ENCODE peak calls at places on chromosomes 4 and X, in nine cellular contexts. K is right cardiac atrium; H is AG08395; M is stimulated activated CD4-positive, alpha-beta T cell treated with anti-CD3 and anti-CD28 coated beads, Interleukin-1b, Interleukin-23, amount 100 ng/mL, for 1 hour; C is HepG2; D is glomerular endothelial cell; B is activated CD8-positive, alpha-beta memory T cell treated with anti-CD3 and anti-CD28 coated beads for 24 hours; W is pancreas; X is stimulated activated naive CD8-positive, alpha-beta T cell treated with anti-CD3 and anti-CD28 coated beads, Interleukin-15, Interleukin-2, amounts not matched to agents 100 U/mL and 50 U/mL, for 24 hours. V is an unnamed sample.

GRCh38 chr4:154559141-154559841 is 3.5 kb upstream of the FGB start:
- DNase-seq in K (no peak), H (peak; percentile 45), M (no peak), C (peak; percentile 87), D (no peak), B (no peak), W (no peak), X (no peak), V (no peak)

GRCh38 chrX:57918750-57919436 is 8.6 kb upstream of the ZXDA start:
- DNase-seq in K (peak; percentile 52), H (peak; percentile 11), M (no peak), C (peak; percentile 5), D (no peak), B (no peak), W (peak; percentile 21), X (no peak), V (no peak)

GRCh38 chrX:68714856-68715255 is 67.4 kb downstream of the STARD8 start:
- DNase-seq in K (no peak), H (no peak), M (no peak), C (no peak), D (no peak), B (no peak), W (no peak), X (no peak), V (no peak)

GRCh38 chrX:72573158-72573511 is 492 bp upstream of the HDAC8 start:
- DNase-seq in K (no peak), H (no peak), M (no peak), C (no peak), D (no peak), B (no peak), W (no peak), X (no peak), V (no peak)

GRCh38 chr4:4762909-4763814 is 96.3 kb upstream of the MSX1 start:
- DNase-seq in K (no peak), H (peak; percentile 56), M (no peak), C (no peak), D (no peak), B (no peak), W (no peak), X (peak; percentile 41), V (no peak)

GRCh38 chr4:102759835-102760644 is 728 bp downstream of the MANBA start:
- DNase-seq in K (no peak), H (peak; percentile 32), M (no peak), C (peak; percentile 32), D (no peak), B (peak; percentile 61), W (peak; percentile 25), X (peak; percentile 12), V (peak; percentile 61)

GRCh38 chr4:123479944-123480343 is 83.3 kb downstream of the SPRY1 start:
- DNase-seq in K (no peak), H (no peak), M (no peak), C (peak; percentile 95), D (no peak), B (no peak), W (no peak), X (no peak), V (peak; percentile 53)

GRCh38 chr4:145719752-145720624 is 40.0 kb downstream of the C4orf51 start:
- DNase-seq in K (no peak), H (no peak), M (no peak), C (no peak), D (no peak), B (no peak), W (no peak), X (peak; percentile 56), V (no peak)

GRCh38 chrX:39726810-39727209 is 370.9 kb downstream of the BCOR start:
- DNase-seq in K (peak; percentile 78), H (peak; percentile 52), M (no peak), C (no peak), D (no peak), B (no peak), W (no peak), X (no peak), V (no peak)

GRCh38 chr4:4574792-4575191 is 32.9 kb upstream of the STX18 start:
- DNase-seq in K (peak; percentile 84), H (peak; percentile 62), M (no peak), C (no peak), D (peak; percentile 50), B (no peak), W (peak; percentile 61), X (no peak), V (peak; percentile 74)

GRCh38 chr4:119748853-119749252 is 120.2 kb upstream of the PDE5A start:
- DNase-seq in K (no peak), H (no peak), M (no peak), C (no peak), D (no peak), B (no peak), W (no peak), X (no peak), V (no peak)

GRCh38 chrX:133913658-133914388 is 71.6 kb downstream of the GPC3 start:
- DNase-seq in K (no peak), H (no peak), M (no peak), C (no peak), D (no peak), B (no peak), W (no peak), X (no peak), V (no peak)

GRCh38 chr4:119020158-119020557 is 115.5 kb upstream of the MYOZ2 start:
- DNase-seq in K (no peak), H (no peak), M (no peak), C (no peak), D (no peak), B (no peak), W (no peak), X (no peak), V (no peak)

GRCh38 chr4:74364649-74365491 is at the start of gene EREG:
- DNase-seq in K (peak; percentile 52), H (peak; percentile 3), M (no peak), C (no peak), D (no peak), B (peak; percentile 59), W (no peak), X (peak; percentile 27), V (no peak)

GRCh38 chr4:47469951-47470350 is 6.4 kb upstream of the COMMD8 start:
- DNase-seq in K (no peak), H (peak; percentile 38), M (no peak), C (no peak), D (no peak), B (no peak), W (no peak), X (no peak), V (no peak)

GRCh38 chrX:136822337-136823095 is 41.8 kb upstream of the ARHGEF6 start:
- DNase-seq in K (no peak), H (no peak), M (no peak), C (no peak), D (no peak), B (no peak), W (no peak), X (no peak), V (no peak)

GRCh38 chrX:154096140-154097002 is 1.1 kb downstream of the MECP2 start:
- DNase-seq in K (peak; percentile 58), H (peak; percentile 43), M (no peak), C (peak; percentile 12), D (no peak), B (peak; percentile 61), W (peak; percentile 25), X (peak; percentile 27), V (no peak)

GRCh38 chr4:74446193-74446868 is 1.4 kb downstream of the AREG start:
- DNase-seq in K (no peak), H (no peak), M (no peak), C (no peak), D (no peak), B (no peak), W (no peak), X (no peak), V (no peak)

GRCh38 chrX:153353416-153353815 is 19.5 kb downstream of the ZNF275 start:
- DNase-seq in K (no peak), H (no peak), M (no peak), C (no peak), D (no peak), B (no peak), W (no peak), X (no peak), V (no peak)

GRCh38 chrX:85922821-85923220 is 124.5 kb downstream of the CHM start:
- DNase-seq in K (no peak), H (peak; percentile 46), M (no peak), C (no peak), D (no peak), B (no peak), W (no peak), X (no peak), V (no peak)

GRCh38 chr4:73133784-73134183 is 64.3 kb upstream of the COX18 start:
- DNase-seq in K (no peak), H (no peak), M (no peak), C (no peak), D (no peak), B (no peak), W (no peak), X (no peak), V (no peak)

GRCh38 chr4:6124386-6125102 is 75.8 kb downstream of the JAKMIP1 start:
- DNase-seq in K (no peak), H (no peak), M (no peak), C (no peak), D (no peak), B (no peak), W (no peak), X (no peak), V (no peak)

GRCh38 chr4:81807927-81808672 is 336.4 kb upstream of the RASGEF1B start:
- DNase-seq in K (no peak), H (no peak), M (no peak), C (no peak), D (no peak), B (no peak), W (no peak), X (no peak), V (no peak)

GRCh38 chr4:13238936-13239335 is 245.2 kb downstream of the RAB28 start:
- DNase-seq in K (no peak), H (no peak), M (no peak), C (no peak), D (no peak), B (no peak), W (no peak), X (no peak), V (no peak)

GRCh38 chr4:80963051-80963450 is 67.5 kb upstream of the BMP3 start:
- DNase-seq in K (no peak), H (no peak), M (no peak), C (no peak), D (no peak), B (no peak), W (no peak), X (no peak), V (no peak)

GRCh38 chrX:137052641-137053235 is 18.9 kb upstream of the GPR101 start:
- DNase-seq in K (no peak), H (no peak), M (no peak), C (no peak), D (no peak), B (peak; percentile 73), W (no peak), X (peak; percentile 27), V (no peak)

GRCh38 chrX:94123062-94123461 is 449.1 kb downstream of the FAM133A start:
- DNase-seq in K (no peak), H (no peak), M (no peak), C (no peak), D (no peak), B (no peak), W (no peak), X (no peak), V (no peak)

GRCh38 chrX:100979881-100980607 is 10.5 kb downstream of the ARL13A start:
- DNase-seq in K (no peak), H (no peak), M (no peak), C (peak; percentile 24), D (no peak), B (no peak), W (no peak), X (no peak), V (no peak)

GRCh38 chrX:28638775-28639174 is 51.5 kb downstream of the IL1RAPL1 start:
- DNase-seq in K (no peak), H (no peak), M (no peak), C (no peak), D (no peak), B (no peak), W (no peak), X (no peak), V (no peak)

GRCh38 chr4:186845137-186845842 is 121.6 kb upstream of the FAT1 start:
- DNase-seq in K (peak; percentile 39), H (peak; percentile 81), M (no peak), C (peak; percentile 20), D (peak; percentile 36), B (no peak), W (no peak), X (no peak), V (no peak)

GRCh38 chr4:4384837-4385236 is 2.1 kb upstream of the NSG1 start:
- DNase-seq in K (no peak), H (no peak), M (no peak), C (peak; percentile 12), D (no peak), B (no peak), W (no peak), X (peak; percentile 29), V (no peak)

V was measured in lung.